ENCODE peak calls at places on chromosomes 11 and 22, in seven cellular contexts. U, B, R, Q, C, Z and K are unnamed samples.

GRCh38 chr11:73963861-73964260 is 13.0 kb downstream of the DNAJB13 start:
- DNase-seq in U (no peak), B (no peak), R (no peak), Q (no peak), C (no peak), Z (no peak), K (no peak)

GRCh38 chr22:20257474-20258299 is 10.4 kb downstream of the RTN4R start:
- DNase-seq in U (no peak), B (no peak), R (no peak), Q (no peak), C (no peak), Z (no peak), K (no peak)

GRCh38 chr11:3614742-3615171 is 27.0 kb downstream of the ART5 start:
- DNase-seq in U (no peak), B (no peak), R (no peak), Q (peak; percentile 36), C (no peak), Z (no peak), K (no peak)

GRCh38 chr11:9460322-9461067 is at the start of gene ZNF143:
- DNase-seq in U (peak; percentile 100), B (peak; percentile 100), R (peak; percentile 100), Q (peak; percentile 100), C (peak; percentile 99), Z (peak; percentile 91), K (peak; percentile 94)

GRCh38 chr22:25797891-25798290 is 55.9 kb downstream of the MYO18B start:
- DNase-seq in U (no peak), B (no peak), R (no peak), Q (no peak), C (no peak), Z (no peak), K (no peak)

GRCh38 chr11:62104816-62105610 is 18.8 kb upstream of the INCENP start:
- DNase-seq in U (no peak), B (peak; percentile 61), R (no peak), Q (peak; percentile 48), C (no peak), Z (no peak), K (no peak)

GRCh38 chr11:125264091-125265022 is 99.8 kb downstream of the PKNOX2 start:
- DNase-seq in U (no peak), B (no peak), R (no peak), Q (no peak), C (no peak), Z (no peak), K (no peak)

GRCh38 chr11:10385696-10386095 is 69.4 kb upstream of the AMPD3 start:
- DNase-seq in U (no peak), B (peak; percentile 49), R (no peak), Q (peak; percentile 55), C (no peak), Z (no peak), K (no peak)

GRCh38 chr11:45817191-45817590 is 12.2 kb downstream of the SLC35C1 start:
- DNase-seq in U (no peak), B (no peak), R (no peak), Q (no peak), C (no peak), Z (no peak), K (no peak)

GRCh38 chr11:45399166-45399565 is 113.0 kb upstream of the SYT13 start:
- DNase-seq in U (no peak), B (no peak), R (no peak), Q (no peak), C (no peak), Z (no peak), K (no peak)

GRCh38 chr11:93529707-93530467 is 13.3 kb downstream of the SMCO4 start:
- DNase-seq in U (no peak), B (peak; percentile 41), R (no peak), Q (no peak), C (no peak), Z (no peak), K (no peak)

GRCh38 chr11:38593649-38594048 is 1995.6 kb upstream of the RAG2 start:
- DNase-seq in U (no peak), B (peak; percentile 48), R (no peak), Q (no peak), C (no peak), Z (no peak), K (no peak)

GRCh38 chr11:33868646-33869461 is 23.0 kb downstream of the LMO2 start:
- DNase-seq in U (no peak), B (no peak), R (no peak), Q (no peak), C (no peak), Z (no peak), K (peak; percentile 21)

GRCh38 chr11:120013325-120014250 is 124.3 kb downstream of the TRIM29 start:
- DNase-seq in U (peak; percentile 35), B (peak; percentile 10), R (peak; percentile 26), Q (peak; percentile 59), C (peak; percentile 62), Z (peak; percentile 82), K (peak; percentile 69)

GRCh38 chr22:21707677-21708076 is 27.9 kb downstream of the YPEL1 start:
- DNase-seq in U (no peak), B (peak; percentile 19), R (no peak), Q (no peak), C (no peak), Z (no peak), K (no peak)

GRCh38 chr11:119423459-119424254 is 685 bp upstream of the THY1 start:
- DNase-seq in U (no peak), B (peak; percentile 13), R (no peak), Q (no peak), C (no peak), Z (no peak), K (no peak)

GRCh38 chr11:113341388-113342165 is 27.2 kb downstream of the TTC12 start:
- DNase-seq in U (no peak), B (no peak), R (no peak), Q (no peak), C (no peak), Z (no peak), K (no peak)

GRCh38 chr11:128269466-128269865 is 317.9 kb downstream of the ETS1 start:
- DNase-seq in U (no peak), B (peak; percentile 24), R (no peak), Q (no peak), C (no peak), Z (no peak), K (no peak)

GRCh38 chr11:33700425-33701271 is at the start of gene C11orf91:
- DNase-seq in U (peak; percentile 93), B (peak; percentile 94), R (peak; percentile 87), Q (peak; percentile 96), C (peak; percentile 99), Z (peak; percentile 95), K (peak; percentile 88)

GRCh38 chr22:37549704-37550059 is 10.6 kb upstream of the CDC42EP1 start:
- DNase-seq in U (no peak), B (peak; percentile 50), R (peak; percentile 60), Q (peak; percentile 92), C (peak; percentile 72), Z (no peak), K (no peak)

GRCh38 chr11:119991669-119992068 is 146.2 kb downstream of the TRIM29 start:
- DNase-seq in U (no peak), B (no peak), R (no peak), Q (no peak), C (no peak), Z (no peak), K (no peak)

GRCh38 chr22:35950262-35950661 is 78.4 kb downstream of the RBFOX2 start:
- DNase-seq in U (peak; percentile 1), B (no peak), R (no peak), Q (no peak), C (no peak), Z (no peak), K (no peak)

GRCh38 chr11:10941429-10941828 is 83.6 kb upstream of the ZBED5 start:
- DNase-seq in U (no peak), B (no peak), R (no peak), Q (no peak), C (no peak), Z (no peak), K (no peak)

GRCh38 chr11:63905179-63905578 is 11.8 kb downstream of the RCOR2 start:
- DNase-seq in U (no peak), B (peak; percentile 19), R (peak; percentile 41), Q (no peak), C (no peak), Z (no peak), K (no peak)

GRCh38 chr11:96122601-96123044 is 198.7 kb upstream of the MTMR2 start:
- DNase-seq in U (no peak), B (peak; percentile 35), R (no peak), Q (no peak), C (no peak), Z (no peak), K (no peak)